ENCODE peak calls at places on chromosomes 2 and 18, in eight cellular contexts. One of them, this sample, is unnamed.

GRCh38 chr2:181977661-181978350 is 7.8 kb upstream of the PPP1R1C start:
- DNase-seq in M059J: peak
- DNase-seq in NCI-H2171: no peak
- DNase-seq in WTC11: no peak
- DNase-seq in lower lobe of right lung: no peak
- DNase-seq in activated T-cell treated with anti-CD3 and anti-CD28 coated beads for 1 hour: no peak
- DNase-seq in AG04450: no peak
- DNase-seq in mucosa of gallbladder: no peak
- DNase-seq in this sample: no peak

GRCh38 chr2:55590810-55591440 is 26.5 kb downstream of the PPP4R3B start:
- DNase-seq in NCI-H2171: no peak
- DNase-seq in AG04450: no peak
- DNase-seq in lower lobe of right lung: no peak
- DNase-seq in WTC11: no peak
- DNase-seq in mucosa of gallbladder: no peak
- DNase-seq in activated T-cell treated with anti-CD3 and anti-CD28 coated beads for 1 hour: no peak
- DNase-seq in M059J: peak
- DNase-seq in this sample: no peak

GRCh38 chr2:39981877-39982276 is 202.8 kb upstream of the THUMPD2 start:
- DNase-seq in activated T-cell treated with anti-CD3 and anti-CD28 coated beads for 1 hour: no peak
- DNase-seq in AG04450: no peak
- DNase-seq in WTC11: no peak
- DNase-seq in lower lobe of right lung: no peak
- DNase-seq in NCI-H2171: no peak
- DNase-seq in M059J: no peak
- DNase-seq in mucosa of gallbladder: no peak
- DNase-seq in this sample: no peak

GRCh38 chr2:74497777-74498499 is 1.5 kb downstream of the LBX2 start:
- DNase-seq in M059J: peak
- DNase-seq in WTC11: peak
- DNase-seq in NCI-H2171: no peak
- DNase-seq in AG04450: no peak
- DNase-seq in activated T-cell treated with anti-CD3 and anti-CD28 coated beads for 1 hour: no peak
- DNase-seq in mucosa of gallbladder: peak
- DNase-seq in lower lobe of right lung: peak
- DNase-seq in this sample: no peak

GRCh38 chr2:224626735-224627134 is 41.6 kb upstream of the CUL3 start:
- DNase-seq in AG04450: no peak
- DNase-seq in M059J: no peak
- DNase-seq in NCI-H2171: no peak
- DNase-seq in lower lobe of right lung: no peak
- DNase-seq in activated T-cell treated with anti-CD3 and anti-CD28 coated beads for 1 hour: no peak
- DNase-seq in WTC11: no peak
- DNase-seq in mucosa of gallbladder: no peak
- DNase-seq in this sample: no peak

GRCh38 chr2:170313636-170314348 is 135.8 kb downstream of the MYO3B start:
- DNase-seq in lower lobe of right lung: no peak
- DNase-seq in NCI-H2171: no peak
- DNase-seq in WTC11: no peak
- DNase-seq in mucosa of gallbladder: no peak
- DNase-seq in AG04450: no peak
- DNase-seq in activated T-cell treated with anti-CD3 and anti-CD28 coated beads for 1 hour: no peak
- DNase-seq in M059J: peak
- DNase-seq in this sample: no peak

GRCh38 chr2:3770724-3771415 is 67.5 kb downstream of the DCDC2C start:
- DNase-seq in NCI-H2171: no peak
- DNase-seq in M059J: no peak
- DNase-seq in AG04450: no peak
- DNase-seq in activated T-cell treated with anti-CD3 and anti-CD28 coated beads for 1 hour: no peak
- DNase-seq in mucosa of gallbladder: no peak
- DNase-seq in lower lobe of right lung: no peak
- DNase-seq in WTC11: no peak
- DNase-seq in this sample: no peak

GRCh38 chr2:229943171-229943570 is 20.9 kb downstream of the FBXO36 start:
- DNase-seq in WTC11: no peak
- DNase-seq in mucosa of gallbladder: no peak
- DNase-seq in AG04450: no peak
- DNase-seq in M059J: no peak
- DNase-seq in NCI-H2171: no peak
- DNase-seq in lower lobe of right lung: peak
- DNase-seq in activated T-cell treated with anti-CD3 and anti-CD28 coated beads for 1 hour: no peak
- DNase-seq in this sample: no peak

GRCh38 chr2:3958969-3959368 is 255.6 kb downstream of the DCDC2C start:
- DNase-seq in WTC11: no peak
- DNase-seq in NCI-H2171: no peak
- DNase-seq in lower lobe of right lung: no peak
- DNase-seq in AG04450: no peak
- DNase-seq in M059J: no peak
- DNase-seq in mucosa of gallbladder: no peak
- DNase-seq in activated T-cell treated with anti-CD3 and anti-CD28 coated beads for 1 hour: no peak
- DNase-seq in this sample: no peak

GRCh38 chr2:73987109-73987947 is 2.6 kb downstream of the TET3 start:
- DNase-seq in lower lobe of right lung: peak
- DNase-seq in M059J: no peak
- DNase-seq in activated T-cell treated with anti-CD3 and anti-CD28 coated beads for 1 hour: peak
- DNase-seq in mucosa of gallbladder: peak
- DNase-seq in NCI-H2171: no peak
- DNase-seq in AG04450: no peak
- DNase-seq in WTC11: no peak
- DNase-seq in this sample: peak

GRCh38 chr2:241159116-241159515 is 8.8 kb downstream of the PPP1R7 start:
- DNase-seq in M059J: no peak
- DNase-seq in AG04450: no peak
- DNase-seq in NCI-H2171: no peak
- DNase-seq in mucosa of gallbladder: no peak
- DNase-seq in WTC11: no peak
- DNase-seq in lower lobe of right lung: no peak
- DNase-seq in activated T-cell treated with anti-CD3 and anti-CD28 coated beads for 1 hour: no peak
- DNase-seq in this sample: no peak

GRCh38 chr18:3671181-3671580 is 221.2 kb downstream of the TGIF1 start:
- DNase-seq in mucosa of gallbladder: no peak
- DNase-seq in activated T-cell treated with anti-CD3 and anti-CD28 coated beads for 1 hour: no peak
- DNase-seq in AG04450: no peak
- DNase-seq in WTC11: no peak
- DNase-seq in lower lobe of right lung: no peak
- DNase-seq in NCI-H2171: no peak
- DNase-seq in M059J: no peak
- DNase-seq in this sample: no peak

GRCh38 chr2:237695201-237695780 is 67.9 kb downstream of the LRRFIP1 start:
- DNase-seq in M059J: peak
- DNase-seq in lower lobe of right lung: no peak
- DNase-seq in AG04450: peak
- DNase-seq in WTC11: no peak
- DNase-seq in mucosa of gallbladder: no peak
- DNase-seq in activated T-cell treated with anti-CD3 and anti-CD28 coated beads for 1 hour: no peak
- DNase-seq in NCI-H2171: no peak
- DNase-seq in this sample: peak

GRCh38 chr2:109018452-109018851 is 29.4 kb upstream of the EDAR start:
- DNase-seq in lower lobe of right lung: no peak
- DNase-seq in mucosa of gallbladder: no peak
- DNase-seq in activated T-cell treated with anti-CD3 and anti-CD28 coated beads for 1 hour: no peak
- DNase-seq in NCI-H2171: no peak
- DNase-seq in M059J: no peak
- DNase-seq in WTC11: no peak
- DNase-seq in AG04450: no peak
- DNase-seq in this sample: no peak

GRCh38 chr2:200378652-200379290 is 72.3 kb downstream of the SPATS2L start:
- DNase-seq in mucosa of gallbladder: no peak
- DNase-seq in NCI-H2171: no peak
- DNase-seq in lower lobe of right lung: no peak
- DNase-seq in activated T-cell treated with anti-CD3 and anti-CD28 coated beads for 1 hour: no peak
- DNase-seq in M059J: peak
- DNase-seq in AG04450: no peak
- DNase-seq in WTC11: no peak
- DNase-seq in this sample: no peak

GRCh38 chr2:95539836-95540235 is 52.0 kb upstream of the TRIM43 start:
- DNase-seq in WTC11: no peak
- DNase-seq in NCI-H2171: no peak
- DNase-seq in AG04450: no peak
- DNase-seq in mucosa of gallbladder: no peak
- DNase-seq in M059J: no peak
- DNase-seq in activated T-cell treated with anti-CD3 and anti-CD28 coated beads for 1 hour: no peak
- DNase-seq in lower lobe of right lung: no peak
- DNase-seq in this sample: no peak

GRCh38 chr2:62458206-62459035 is 47.6 kb downstream of the TMEM17 start:
- DNase-seq in mucosa of gallbladder: no peak
- DNase-seq in AG04450: no peak
- DNase-seq in M059J: no peak
- DNase-seq in WTC11: no peak
- DNase-seq in lower lobe of right lung: no peak
- DNase-seq in NCI-H2171: no peak
- DNase-seq in activated T-cell treated with anti-CD3 and anti-CD28 coated beads for 1 hour: no peak
- DNase-seq in this sample: no peak

GRCh38 chr2:20594048-20594750 is 56.7 kb downstream of the HS1BP3 start:
- DNase-seq in mucosa of gallbladder: no peak
- DNase-seq in activated T-cell treated with anti-CD3 and anti-CD28 coated beads for 1 hour: no peak
- DNase-seq in AG04450: no peak
- DNase-seq in WTC11: peak
- DNase-seq in lower lobe of right lung: no peak
- DNase-seq in NCI-H2171: no peak
- DNase-seq in M059J: no peak
- DNase-seq in this sample: no peak

GRCh38 chr2:74554821-74555531 is 456 bp downstream of the DOK1 start:
- DNase-seq in M059J: no peak
- DNase-seq in WTC11: peak
- DNase-seq in activated T-cell treated with anti-CD3 and anti-CD28 coated beads for 1 hour: peak
- DNase-seq in AG04450: no peak
- DNase-seq in lower lobe of right lung: peak
- DNase-seq in mucosa of gallbladder: peak
- DNase-seq in NCI-H2171: no peak
- DNase-seq in this sample: peak

GRCh38 chr2:64742678-64743077 is 89.0 kb upstream of the SERTAD2 start:
- DNase-seq in activated T-cell treated with anti-CD3 and anti-CD28 coated beads for 1 hour: no peak
- DNase-seq in lower lobe of right lung: no peak
- DNase-seq in M059J: no peak
- DNase-seq in NCI-H2171: no peak
- DNase-seq in WTC11: no peak
- DNase-seq in mucosa of gallbladder: no peak
- DNase-seq in AG04450: no peak
- DNase-seq in this sample: no peak

GRCh38 chr18:36419188-36419912 is 121.8 kb downstream of the FHOD3 start:
- DNase-seq in activated T-cell treated with anti-CD3 and anti-CD28 coated beads for 1 hour: no peak
- DNase-seq in WTC11: no peak
- DNase-seq in M059J: no peak
- DNase-seq in AG04450: peak
- DNase-seq in NCI-H2171: no peak
- DNase-seq in lower lobe of right lung: peak
- DNase-seq in mucosa of gallbladder: no peak
- DNase-seq in this sample: no peak

GRCh38 chr18:812673-813404 is 797 bp upstream of the YES1 start:
- DNase-seq in NCI-H2171: no peak
- DNase-seq in lower lobe of right lung: peak
- DNase-seq in AG04450: peak
- DNase-seq in WTC11: peak
- DNase-seq in activated T-cell treated with anti-CD3 and anti-CD28 coated beads for 1 hour: peak
- DNase-seq in M059J: peak
- DNase-seq in mucosa of gallbladder: peak
- DNase-seq in this sample: peak

GRCh38 chr2:28469947-28470585 is 25.8 kb upstream of the PLB1 start:
- DNase-seq in NCI-H2171: no peak
- DNase-seq in AG04450: no peak
- DNase-seq in mucosa of gallbladder: no peak
- DNase-seq in lower lobe of right lung: no peak
- DNase-seq in WTC11: no peak
- DNase-seq in activated T-cell treated with anti-CD3 and anti-CD28 coated beads for 1 hour: no peak
- DNase-seq in M059J: no peak
- DNase-seq in this sample: no peak

GRCh38 chr2:161857936-161858335 is 216.1 kb downstream of the DPP4 start:
- DNase-seq in mucosa of gallbladder: no peak
- DNase-seq in NCI-H2171: no peak
- DNase-seq in M059J: no peak
- DNase-seq in lower lobe of right lung: no peak
- DNase-seq in AG04450: no peak
- DNase-seq in WTC11: no peak
- DNase-seq in activated T-cell treated with anti-CD3 and anti-CD28 coated beads for 1 hour: no peak
- DNase-seq in this sample: no peak

GRCh38 chr2:72211359-72211758 is 63.7 kb upstream of the CYP26B1 start:
- DNase-seq in mucosa of gallbladder: no peak
- DNase-seq in M059J: peak
- DNase-seq in activated T-cell treated with anti-CD3 and anti-CD28 coated beads for 1 hour: no peak
- DNase-seq in NCI-H2171: no peak
- DNase-seq in AG04450: no peak
- DNase-seq in lower lobe of right lung: no peak
- DNase-seq in WTC11: no peak
- DNase-seq in this sample: no peak

GRCh38 chr2:11715987-11716652 is 30.3 kb upstream of the LPIN1 start:
- DNase-seq in M059J: no peak
- DNase-seq in activated T-cell treated with anti-CD3 and anti-CD28 coated beads for 1 hour: no peak
- DNase-seq in WTC11: no peak
- DNase-seq in AG04450: no peak
- DNase-seq in NCI-H2171: no peak
- DNase-seq in lower lobe of right lung: no peak
- DNase-seq in mucosa of gallbladder: no peak
- DNase-seq in this sample: no peak

GRCh38 chr2:110828330-110828729 is 96.0 kb downstream of the ACOXL start:
- DNase-seq in lower lobe of right lung: no peak
- DNase-seq in NCI-H2171: no peak
- DNase-seq in WTC11: no peak
- DNase-seq in mucosa of gallbladder: no peak
- DNase-seq in M059J: no peak
- DNase-seq in AG04450: no peak
- DNase-seq in activated T-cell treated with anti-CD3 and anti-CD28 coated beads for 1 hour: no peak
- DNase-seq in this sample: no peak

GRCh38 chr2:127220807-127221527 is 868 bp upstream of the CYP27C1 start:
- DNase-seq in activated T-cell treated with anti-CD3 and anti-CD28 coated beads for 1 hour: no peak
- DNase-seq in AG04450: no peak
- DNase-seq in lower lobe of right lung: no peak
- DNase-seq in WTC11: peak
- DNase-seq in NCI-H2171: no peak
- DNase-seq in M059J: peak
- DNase-seq in mucosa of gallbladder: no peak
- DNase-seq in this sample: no peak

GRCh38 chr2:67290451-67290991 is 106.6 kb upstream of the ETAA1 start:
- DNase-seq in WTC11: no peak
- DNase-seq in AG04450: no peak
- DNase-seq in NCI-H2171: no peak
- DNase-seq in activated T-cell treated with anti-CD3 and anti-CD28 coated beads for 1 hour: no peak
- DNase-seq in M059J: peak
- DNase-seq in mucosa of gallbladder: no peak
- DNase-seq in lower lobe of right lung: no peak
- DNase-seq in this sample: no peak

GRCh38 chr18:13710460-13710859 is 15.9 kb downstream of the FAM210A start:
- DNase-seq in AG04450: no peak
- DNase-seq in lower lobe of right lung: peak
- DNase-seq in WTC11: no peak
- DNase-seq in activated T-cell treated with anti-CD3 and anti-CD28 coated beads for 1 hour: no peak
- DNase-seq in mucosa of gallbladder: no peak
- DNase-seq in NCI-H2171: no peak
- DNase-seq in M059J: peak
- DNase-seq in this sample: no peak

GRCh38 chr2:33782395-33783239 is 183.5 kb upstream of the FAM98A start:
- DNase-seq in WTC11: peak
- DNase-seq in AG04450: no peak
- DNase-seq in NCI-H2171: no peak
- DNase-seq in lower lobe of right lung: no peak
- DNase-seq in M059J: no peak
- DNase-seq in mucosa of gallbladder: no peak
- DNase-seq in activated T-cell treated with anti-CD3 and anti-CD28 coated beads for 1 hour: no peak
- DNase-seq in this sample: no peak

GRCh38 chr18:79695269-79695668 is 15.7 kb downstream of the CTDP1 start:
- DNase-seq in lower lobe of right lung: peak
- DNase-seq in M059J: no peak
- DNase-seq in activated T-cell treated with anti-CD3 and anti-CD28 coated beads for 1 hour: no peak
- DNase-seq in WTC11: no peak
- DNase-seq in AG04450: no peak
- DNase-seq in mucosa of gallbladder: no peak
- DNase-seq in NCI-H2171: no peak
- DNase-seq in this sample: no peak

GRCh38 chr2:173986805-173987204 is 21.6 kb upstream of the SP3 start:
- DNase-seq in M059J: no peak
- DNase-seq in NCI-H2171: no peak
- DNase-seq in lower lobe of right lung: no peak
- DNase-seq in mucosa of gallbladder: peak
- DNase-seq in WTC11: no peak
- DNase-seq in AG04450: no peak
- DNase-seq in activated T-cell treated with anti-CD3 and anti-CD28 coated beads for 1 hour: no peak
- DNase-seq in this sample: no peak

GRCh38 chr2:147806846-147807245 is 38.0 kb upstream of the ACVR2A start:
- DNase-seq in M059J: no peak
- DNase-seq in lower lobe of right lung: no peak
- DNase-seq in NCI-H2171: no peak
- DNase-seq in mucosa of gallbladder: no peak
- DNase-seq in WTC11: no peak
- DNase-seq in activated T-cell treated with anti-CD3 and anti-CD28 coated beads for 1 hour: no peak
- DNase-seq in AG04450: no peak
- DNase-seq in this sample: no peak

This sample was measured in effector CD4-positive, alpha-beta T cell.